ENCODE peak calls at places on chromosomes 16 and 17, in six cellular contexts. K is AG20443; N is stimulated activated CD4-positive, alpha-beta T cell treated with anti-CD3 and anti-CD28 coated beads, Interleukin-1b, Interleukin-23, amount 100 ng/mL, for 24 hours; Y is ELR; G is DND-41; M is HS-5. A is an unnamed sample.

GRCh38 chr16:71214771-71215381 is 15.6 kb downstream of the HYDIN start:
- DNase-seq in K (no peak), N (no peak), Y (peak), G (no peak), M (no peak), A (no peak)

GRCh38 chr16:89920723-89921122 is 2.1 kb downstream of the MC1R start:
- DNase-seq in K (no peak), N (no peak), Y (peak), G (no peak), M (no peak), A (peak)

GRCh38 chr17:36511216-36511615 is 23.5 kb downstream of the MYO19 start:
- DNase-seq in K (no peak), N (no peak), Y (no peak), G (no peak), M (no peak), A (no peak)

GRCh38 chr17:29617125-29617480 is 5.6 kb downstream of the CORO6 start:
- DNase-seq in K (peak), N (peak), Y (peak), G (peak), M (no peak), A (peak)

GRCh38 chr17:75627094-75627493 is 6.1 kb upstream of the SMIM5 start:
- DNase-seq in K (no peak), N (no peak), Y (no peak), G (no peak), M (no peak), A (no peak)

GRCh38 chr16:87543436-87544191 is 50.8 kb upstream of the ZCCHC14 start:
- DNase-seq in K (no peak), N (no peak), Y (no peak), G (no peak), M (no peak), A (no peak)

GRCh38 chr17:68592667-68593330 is 8.4 kb downstream of the FAM20A start:
- DNase-seq in K (peak), N (no peak), Y (no peak), G (no peak), M (no peak), A (peak)

GRCh38 chr17:39548494-39548893 is 59.2 kb downstream of the NEUROD2 start:
- DNase-seq in K (no peak), N (no peak), Y (no peak), G (no peak), M (no peak), A (no peak)

GRCh38 chr16:48300391-48300856 is 53.1 kb upstream of the ABCC11 start:
- DNase-seq in K (peak), N (no peak), Y (no peak), G (peak), M (no peak), A (peak)

GRCh38 chr17:58205936-58206335 is 13.1 kb downstream of the MKS1 start:
- DNase-seq in K (no peak), N (no peak), Y (no peak), G (no peak), M (no peak), A (no peak)

GRCh38 chr17:77827039-77827438 is 131.5 kb upstream of the TNRC6C start:
- DNase-seq in K (no peak), N (no peak), Y (no peak), G (no peak), M (no peak), A (no peak)

GRCh38 chr16:64925166-64925565 is 196.7 kb downstream of the CDH11 start:
- DNase-seq in K (no peak), N (no peak), Y (no peak), G (no peak), M (no peak), A (peak)

GRCh38 chr17:45867171-45867570 is 22.5 kb downstream of the SPPL2C start:
- DNase-seq in K (no peak), N (no peak), Y (no peak), G (no peak), M (no peak), A (no peak)

GRCh38 chr17:60641810-60642220 is 35.8 kb upstream of the BCAS3 start:
- DNase-seq in K (peak), N (peak), Y (peak), G (peak), M (peak), A (peak)

GRCh38 chr16:64892843-64893242 is 229.0 kb downstream of the CDH11 start:
- DNase-seq in K (peak), N (no peak), Y (peak), G (no peak), M (peak), A (peak)

GRCh38 chr16:85316321-85316919 is 204.1 kb upstream of the CIBAR2 start:
- DNase-seq in K (peak), N (peak), Y (peak), G (peak), M (no peak), A (peak)

GRCh38 chr16:54080524-54081008 is 206.0 kb downstream of the IRX3 start:
- DNase-seq in K (peak), N (no peak), Y (peak), G (no peak), M (peak), A (peak)

GRCh38 chr16:4110680-4111079 is 5.6 kb downstream of the ADCY9 start:
- DNase-seq in K (no peak), N (no peak), Y (no peak), G (no peak), M (no peak), A (no peak)

GRCh38 chr16:2790631-2791030 is 3.3 kb upstream of the PRSS33 start:
- DNase-seq in K (no peak), N (no peak), Y (no peak), G (no peak), M (no peak), A (no peak)